ENCODE peak calls at places on chromosomes 3 and 15, in four cellular contexts. T is mesothelial cell of epicardium; W is ELR; Q is activated T-helper 9 cell treated with anti-CD3 and anti-CD28 coated beads, Interleukin-2, amount 50 U/mL, for 16 hours. Z is an unnamed sample.

GRCh38 chr15:88649286-88649733 is 10.5 kb downstream of the ISG20 start:
- DNase-seq in T (peak), W (peak), Q (peak), Z (no peak)

GRCh38 chr3:67526246-67526645 is 128.2 kb downstream of the SUCLG2 start:
- DNase-seq in T (no peak), W (peak), Q (no peak), Z (no peak)

GRCh38 chr3:177787279-177788041 is 590.2 kb upstream of the TBL1XR1 start:
- DNase-seq in T (no peak), W (no peak), Q (no peak), Z (no peak)

GRCh38 chr3:188049890-188050530 is 103.9 kb upstream of the LPP start:
- DNase-seq in T (no peak), W (no peak), Q (peak), Z (no peak)

GRCh38 chr15:41512078-41512394 is 1.6 kb downstream of the LTK start:
- DNase-seq in T (no peak), W (no peak), Q (peak), Z (no peak)

GRCh38 chr15:91866971-91867372 is 13.5 kb downstream of the SLCO3A1 start:
- DNase-seq in T (no peak), W (no peak), Q (no peak), Z (no peak)

GRCh38 chr15:78715930-78716329 is 74.9 kb upstream of the CHRNB4 start:
- DNase-seq in T (no peak), W (peak), Q (no peak), Z (no peak)

GRCh38 chr3:156483426-156483825 is 71.5 kb downstream of the SSR3 start:
- DNase-seq in T (no peak), W (peak), Q (no peak), Z (no peak)

GRCh38 chr3:157282261-157283191 is 122.6 kb upstream of the CCNL1 start:
- DNase-seq in T (no peak), W (peak), Q (no peak), Z (peak)

GRCh38 chr15:68302729-68303128 is 25.2 kb downstream of the FEM1B start:
- DNase-seq in T (no peak), W (no peak), Q (no peak), Z (no peak)

GRCh38 chr3:121592856-121593702 is at the start of gene FBXO40:
- DNase-seq in T (no peak), W (no peak), Q (no peak), Z (no peak)

Z was measured in GOT3.